ENCODE peak calls at places on chromosomes 4 and X, in five cellular contexts. Z is NB4, X is suprapubic skin, M is ovary, G is prostate gland. V is an unnamed sample.

GRCh38 chr4:175916636-175917351 is 104.7 kb upstream of the GPM6A start:
- DNase-seq in Z (no peak), X (no peak), M (no peak), G (no peak), V (no peak)

GRCh38 chr4:185036842-185037241 is 18.6 kb downstream of the HELT start:
- DNase-seq in Z (no peak), X (no peak), M (no peak), G (no peak), V (no peak)

GRCh38 chrX:84118769-84119168 is 69.2 kb downstream of the RPS6KA6 start:
- DNase-seq in Z (no peak), X (no peak), M (no peak), G (no peak), V (no peak)

GRCh38 chrX:38800981-38801845 is at the start of gene MID1IP1:
- DNase-seq in Z (peak), X (peak), M (peak), G (peak), V (peak)

GRCh38 chr4:73593631-73594241 is 26.5 kb downstream of the RASSF6 start:
- DNase-seq in Z (peak), X (no peak), M (no peak), G (no peak), V (no peak)

GRCh38 chr4:81152839-81153713 is 61.9 kb downstream of the PRKG2 start:
- DNase-seq in Z (no peak), X (no peak), M (no peak), G (no peak), V (no peak)

GRCh38 chrX:134236690-134237362 is at the start of gene CCDC160:
- DNase-seq in Z (no peak), X (no peak), M (peak), G (peak), V (peak)

GRCh38 chr4:151772322-151772721 is 11.5 kb upstream of the GATB start:
- DNase-seq in Z (no peak), X (no peak), M (no peak), G (no peak), V (no peak)

GRCh38 chrX:11085305-11085704 is 25.8 kb upstream of the HCCS start:
- DNase-seq in Z (no peak), X (no peak), M (no peak), G (no peak), V (no peak)

GRCh38 chrX:39261446-39262147 is 460.3 kb downstream of the MID1IP1 start:
- DNase-seq in Z (peak), X (no peak), M (no peak), G (no peak), V (no peak)

GRCh38 chrX:39958850-39959249 is 138.9 kb downstream of the BCOR start:
- DNase-seq in Z (no peak), X (no peak), M (no peak), G (no peak), V (no peak)

GRCh38 chr4:83558693-83559092 is 22.8 kb downstream of the GPAT3 start:
- DNase-seq in Z (peak), X (no peak), M (no peak), G (no peak), V (no peak)

GRCh38 chr4:176902710-176903323 is 110.1 kb upstream of the VEGFC start:
- DNase-seq in Z (no peak), X (no peak), M (no peak), G (no peak), V (no peak)

GRCh38 chrX:23952984-23953907 is 45.4 kb downstream of the CXorf58 start:
- DNase-seq in Z (peak), X (no peak), M (no peak), G (no peak), V (no peak)

GRCh38 chr4:103497692-103498091 is 222.1 kb downstream of the TACR3 start:
- DNase-seq in Z (no peak), X (no peak), M (no peak), G (no peak), V (no peak)

GRCh38 chr4:48337726-48338125 is 3.6 kb upstream of the SLAIN2 start:
- DNase-seq in Z (peak), X (no peak), M (no peak), G (peak), V (no peak)

GRCh38 chr4:168421671-168422070 is 58.6 kb downstream of the DDX60L start:
- DNase-seq in Z (no peak), X (no peak), M (no peak), G (no peak), V (no peak)

GRCh38 chr4:39486221-39486804 is 27.5 kb downstream of the LIAS start:
- DNase-seq in Z (no peak), X (no peak), M (no peak), G (no peak), V (no peak)

GRCh38 chrX:16075087-16075486 is 48.3 kb upstream of the GRPR start:
- DNase-seq in Z (no peak), X (no peak), M (no peak), G (no peak), V (no peak)

GRCh38 chrX:39767446-39767845 is 330.3 kb downstream of the BCOR start:
- DNase-seq in Z (no peak), X (no peak), M (no peak), G (peak), V (no peak)

GRCh38 chr4:38723726-38724506 is 58.9 kb downstream of the TLR10 start:
- DNase-seq in Z (no peak), X (no peak), M (no peak), G (no peak), V (peak)

GRCh38 chr4:14361084-14361483 is 641.2 kb upstream of the CPEB2 start:
- DNase-seq in Z (no peak), X (no peak), M (no peak), G (no peak), V (no peak)

GRCh38 chr4:8785656-8786142 is 85.9 kb downstream of the HMX1 start:
- DNase-seq in Z (no peak), X (no peak), M (no peak), G (no peak), V (no peak)

GRCh38 chr4:137510866-137511265 is 21.4 kb downstream of the PCDH18 start:
- DNase-seq in Z (peak), X (no peak), M (no peak), G (no peak), V (no peak)

GRCh38 chr4:106421441-106422296 is 53.1 kb upstream of the GIMD1 start:
- DNase-seq in Z (no peak), X (no peak), M (no peak), G (no peak), V (no peak)

DNA sequence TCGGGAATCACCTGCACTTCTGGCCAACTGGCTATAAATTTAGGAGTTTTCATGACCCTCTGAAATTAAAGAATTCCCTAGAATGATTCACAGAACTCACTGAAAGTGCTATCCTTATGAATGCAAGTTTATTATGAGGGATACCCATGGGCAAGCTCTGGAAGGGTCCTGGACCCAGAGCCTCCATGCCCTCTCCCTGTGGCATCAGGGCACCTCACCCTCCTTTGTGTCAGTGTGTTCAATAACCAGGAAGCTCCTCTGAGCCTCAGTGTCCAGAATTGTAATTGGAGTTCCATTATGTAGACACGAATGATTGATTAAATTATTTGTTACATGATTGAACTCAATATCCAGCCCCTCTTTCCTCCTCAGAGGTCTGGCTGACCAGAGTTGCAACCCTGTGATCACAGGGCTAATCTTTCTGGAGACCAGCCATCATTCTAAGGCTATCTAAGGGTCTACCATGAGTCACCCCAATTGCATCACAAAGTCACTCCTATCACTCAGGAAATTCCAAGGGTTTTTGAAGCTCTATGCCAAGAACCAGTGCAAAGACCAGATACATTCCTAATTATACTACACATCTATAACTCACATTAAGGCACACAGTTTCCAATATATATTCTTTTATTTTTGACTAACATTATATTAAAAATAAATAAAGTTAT is 8.9 kb downstream of the ANXA3 start:
- DNase-seq in Z (no peak), X (no peak), M (no peak), G (no peak), V (no peak)
- TF ChIP-seq POLR2A in Z (no peak), X (no peak), M (no peak), G (no peak), V (no peak)

DNA sequence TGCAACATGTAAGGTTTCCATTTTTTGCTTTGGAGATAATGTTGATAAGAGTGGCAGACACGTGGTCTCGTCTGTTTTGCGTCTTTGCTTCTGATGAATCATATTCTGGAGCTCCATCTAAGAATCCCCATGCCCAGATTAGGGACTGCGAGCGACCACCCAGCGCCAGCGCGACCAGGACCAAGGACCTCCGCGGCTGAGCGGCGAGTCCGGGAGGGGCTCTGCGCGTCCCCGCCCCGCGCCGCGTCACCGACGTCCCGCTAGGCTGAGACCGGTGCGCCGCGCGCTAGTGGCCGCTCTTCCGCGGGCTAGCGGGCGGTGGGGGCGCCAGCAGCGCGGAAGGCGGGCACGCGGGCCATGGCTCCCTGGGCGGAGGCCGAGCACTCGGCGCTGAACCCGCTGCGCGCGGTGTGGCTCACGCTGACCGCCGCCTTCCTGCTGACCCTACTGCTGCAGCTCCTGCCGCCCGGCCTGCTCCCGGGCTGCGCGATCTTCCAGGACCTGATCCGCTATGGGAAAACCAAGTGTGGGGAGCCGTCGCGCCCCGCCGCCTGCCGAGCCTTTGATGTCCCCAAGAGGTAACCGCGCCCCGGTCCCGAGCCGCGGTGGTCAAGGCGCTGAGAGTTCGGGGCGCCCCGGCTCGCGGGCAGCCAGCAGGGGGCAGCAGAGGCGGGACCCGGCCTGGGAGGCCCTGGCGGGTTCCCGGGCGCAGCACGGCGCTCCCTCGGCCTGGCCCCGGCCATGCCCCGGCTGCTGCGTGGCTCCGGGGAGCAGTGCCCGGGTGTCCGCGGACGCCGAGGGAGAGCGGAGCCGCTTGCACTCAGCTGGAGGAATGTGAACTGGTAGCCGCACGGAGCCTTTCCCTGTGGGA is at the start of gene SRD5A3:
- DNase-seq in Z (peak), X (peak), M (peak), G (peak), V (peak)
- TF ChIP-seq POLR2A in Z (peak), X (peak), M (no peak), G (peak), V (peak)

GRCh38 chr4:2247128-2248043 is 5.5 kb upstream of the HAUS3 start:
- DNase-seq in Z (no peak), X (peak), M (peak), G (no peak), V (no peak)
- TF ChIP-seq POLR2A in Z (no peak), X (no peak), M (no peak), G (no peak), V (no peak)

DNA sequence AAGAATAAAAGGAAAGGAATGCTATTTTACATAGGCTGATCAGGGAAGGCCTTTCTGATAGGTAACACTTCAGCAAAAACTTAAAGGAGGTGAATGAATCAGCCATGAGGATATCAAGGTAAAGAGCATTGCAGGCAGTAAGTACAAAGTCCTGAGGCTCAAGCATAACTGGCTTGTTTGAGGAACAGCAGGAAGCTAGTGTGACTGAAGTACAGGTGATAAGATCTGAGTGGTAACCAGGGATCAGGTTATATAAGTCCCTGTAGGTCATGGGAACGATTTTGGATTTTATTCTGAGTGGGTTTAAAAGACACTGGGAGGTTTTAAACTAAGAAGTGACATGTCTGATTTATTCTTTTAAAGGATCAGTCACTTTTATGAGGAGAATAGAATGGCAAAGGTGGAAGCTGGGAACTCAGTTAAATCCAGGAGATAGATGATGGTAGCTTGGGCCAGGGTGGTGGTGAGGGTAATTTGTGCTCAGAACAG is 47.1 kb upstream of the THOC2 start:
- DNase-seq in Z (no peak), X (no peak), M (no peak), G (no peak), V (no peak)
- TF ChIP-seq POLR2A in Z (no peak), X (no peak), M (no peak), G (no peak), V (no peak)

GRCh38 chrX:48003758-48004457 is at the start of gene ZNF182:
- DNase-seq in Z (peak), X (peak), M (peak), G (peak), V (peak)
- TF ChIP-seq POLR2A in Z (peak), X (peak), M (peak), G (peak), V (peak)

GRCh38 chr4:109560687-109561452 is 824 bp downstream of the MCUB start:
- DNase-seq in Z (peak), X (peak), M (peak), G (peak), V (peak)
- TF ChIP-seq POLR2A in Z (no peak), X (no peak), M (no peak), G (no peak), V (peak)

GRCh38 chr4:7474320-7474719 is 39.6 kb upstream of the PSAPL1 start:
- DNase-seq in Z (no peak), X (no peak), M (no peak), G (no peak), V (no peak)

GRCh38 chr4:7473096-7473495 is 38.4 kb upstream of the PSAPL1 start:
- DNase-seq in Z (no peak), X (no peak), M (no peak), G (no peak), V (no peak)

GRCh38 chr4:7470111-7470510 is 35.4 kb upstream of the PSAPL1 start:
- DNase-seq in Z (no peak), X (no peak), M (no peak), G (no peak), V (no peak)

GRCh38 chr4:7470522-7471128 is 35.9 kb upstream of the PSAPL1 start:
- DNase-seq in Z (no peak), X (no peak), M (no peak), G (no peak), V (no peak)

GRCh38 chr4:7472443-7473013 is 37.8 kb upstream of the PSAPL1 start:
- DNase-seq in Z (no peak), X (no peak), M (no peak), G (no peak), V (no peak)
- TF ChIP-seq POLR2A in Z (no peak), X (no peak), M (no peak), G (no peak), V (no peak)

GRCh38 chr4:110196871-110197420 is 1.5 kb downstream of the ELOVL6 start:
- DNase-seq in Z (peak), X (peak), M (peak), G (peak), V (peak)

GRCh38 chr4:110193822-110194761 is 4.3 kb downstream of the ELOVL6 start:
- DNase-seq in Z (peak), X (peak), M (peak), G (peak), V (peak)

GRCh38 chr4:110197421-110198398 is 705 bp downstream of the ELOVL6 start:
- DNase-seq in Z (peak), X (peak), M (peak), G (peak), V (peak)

GRCh38 chr4:110195561-110196205 is 2.7 kb downstream of the ELOVL6 start:
- DNase-seq in Z (peak), X (no peak), M (no peak), G (no peak), V (no peak)

DNA sequence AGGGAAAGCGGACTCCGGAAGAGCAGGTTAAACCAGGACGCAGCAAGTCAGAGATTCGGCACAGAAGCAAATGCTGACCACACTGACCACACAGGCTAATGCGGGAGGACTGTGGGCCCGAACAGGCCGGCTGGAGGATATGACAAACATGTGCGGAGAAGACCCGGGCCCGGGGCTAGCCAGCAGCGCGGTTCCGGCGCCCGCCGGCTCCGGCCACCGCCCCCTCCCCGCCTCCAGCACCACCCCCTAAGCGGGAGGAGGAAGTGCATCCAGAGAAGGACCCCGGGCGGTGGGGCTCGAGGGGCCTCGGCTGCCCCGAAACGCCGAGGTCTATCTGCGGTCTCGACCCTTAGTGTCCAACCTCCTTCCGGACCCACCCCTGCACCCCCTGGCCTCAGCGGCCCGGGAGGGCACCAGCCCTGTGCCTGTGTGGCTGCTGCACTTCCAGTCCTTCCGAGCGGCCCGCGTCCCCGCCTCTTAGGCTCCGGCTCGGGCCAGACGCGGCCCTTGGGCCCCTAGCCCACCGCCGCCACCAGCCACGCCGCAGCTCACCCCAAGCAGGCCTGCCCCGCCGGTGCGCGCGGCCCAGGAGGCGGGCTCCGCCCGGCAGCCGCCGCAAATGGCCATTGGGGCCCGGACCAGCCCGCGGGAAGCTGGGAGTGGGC is 2.1 kb downstream of the ELOVL6 start:
- DNase-seq in Z (peak), X (peak), M (peak), G (peak), V (peak)
- TF ChIP-seq POLR2A in Z (peak), X (no peak), M (no peak), G (no peak), V (peak)

GRCh38 chr4:52713456-52713937 is 37.7 kb downstream of the ERVMER34-1 start:
- DNase-seq in Z (peak), X (no peak), M (no peak), G (no peak), V (no peak)
- TF ChIP-seq POLR2A in Z (no peak), X (no peak), M (no peak), G (no peak), V (no peak)

GRCh38 chr4:156971623-156972369 is at the start of gene PDGFC:
- DNase-seq in Z (no peak), X (peak), M (peak), G (peak), V (peak)
- TF ChIP-seq POLR2A in Z (no peak), X (peak), M (peak), G (peak), V (no peak)

V was measured in transverse colon.